ENCODE peak calls at places on chromosomes 4 and X, in six cellular contexts. B, D, W, L, A and F are unnamed samples.

GRCh38 chrX:10620121-10620699 is at the start of gene MID1:
- DNase-seq in B (peak; percentile 75), D (peak; percentile 72), W (no peak), L (peak; percentile 64), A (peak; percentile 12), F (peak; percentile 83)

GRCh38 chrX:53047228-53047627 is 1.4 kb upstream of the GPR173 start:
- DNase-seq in B (no peak), D (no peak), W (no peak), L (no peak), A (no peak), F (no peak)

GRCh38 chr4:38805530-38806145 is 1.0 kb upstream of the TLR1 start:
- DNase-seq in B (no peak), D (no peak), W (no peak), L (peak; percentile 57), A (no peak), F (peak; percentile 48)

GRCh38 chr4:19375931-19376330 is 875.8 kb upstream of the SLIT2 start:
- DNase-seq in B (peak; percentile 58), D (no peak), W (no peak), L (no peak), A (no peak), F (no peak)

GRCh38 chrX:153723351-153724251 is 586 bp downstream of the BCAP31 start:
- DNase-seq in B (no peak), D (no peak), W (peak; percentile 17), L (peak; percentile 65), A (no peak), F (no peak)

GRCh38 chr4:145435646-145436045 is 46.0 kb upstream of the SMAD1 start:
- DNase-seq in B (no peak), D (no peak), W (no peak), L (no peak), A (no peak), F (no peak)

GRCh38 chr4:108058685-108059440 is 69.2 kb downstream of the HADH start:
- DNase-seq in B (peak; percentile 59), D (no peak), W (no peak), L (no peak), A (peak; percentile 52), F (no peak)

GRCh38 chrX:39491548-39492297 is 606.0 kb downstream of the BCOR start:
- DNase-seq in B (no peak), D (no peak), W (no peak), L (no peak), A (no peak), F (no peak)

GRCh38 chr4:112284662-112285411 is 867 bp downstream of the TIFA start:
- DNase-seq in B (peak; percentile 10), D (peak; percentile 49), W (no peak), L (peak; percentile 53), A (no peak), F (no peak)

GRCh38 chr4:8019396-8020365 is 80.0 kb upstream of the AFAP1 start:
- DNase-seq in B (no peak), D (no peak), W (no peak), L (peak; percentile 64), A (no peak), F (no peak)

GRCh38 chr4:15690020-15690809 is 8.6 kb downstream of the FAM200B start:
- DNase-seq in B (peak; percentile 98), D (no peak), W (no peak), L (no peak), A (peak; percentile 62), F (no peak)

GRCh38 chrX:20026278-20026677 is 35.4 kb upstream of the BCLAF3 start:
- DNase-seq in B (peak; percentile 29), D (no peak), W (no peak), L (no peak), A (no peak), F (no peak)

GRCh38 chr4:182449960-182450359 is 206.8 kb downstream of the TENM3 start:
- DNase-seq in B (no peak), D (peak; percentile 43), W (no peak), L (no peak), A (no peak), F (no peak)

GRCh38 chrX:119981286-119982070 is 37.9 kb upstream of the NKAP start:
- DNase-seq in B (no peak), D (peak; percentile 9), W (no peak), L (no peak), A (no peak), F (no peak)

GRCh38 chr4:39655866-39656265 is 17.2 kb upstream of the SMIM14 start:
- DNase-seq in B (no peak), D (no peak), W (no peak), L (no peak), A (no peak), F (no peak)

GRCh38 chrX:41010188-41010846 is 74.9 kb upstream of the USP9X start:
- DNase-seq in B (peak; percentile 89), D (peak; percentile 19), W (peak; percentile 3), L (peak; percentile 75), A (peak; percentile 28), F (peak; percentile 90)

GRCh38 chr4:94665500-94666398 is 92.0 kb upstream of the BMPR1B start:
- DNase-seq in B (no peak), D (no peak), W (no peak), L (no peak), A (no peak), F (no peak)

GRCh38 chrX:9149831-9150230 is 115.9 kb upstream of the FAM9B start:
- DNase-seq in B (no peak), D (no peak), W (no peak), L (no peak), A (no peak), F (no peak)

GRCh38 chr4:100461796-100462195 is 56.0 kb downstream of the EMCN start:
- DNase-seq in B (peak; percentile 18), D (no peak), W (no peak), L (no peak), A (no peak), F (no peak)

GRCh38 chr4:181365671-181366070 is 877.5 kb upstream of the TENM3 start:
- DNase-seq in B (no peak), D (no peak), W (no peak), L (no peak), A (no peak), F (no peak)

GRCh38 chrX:119427024-119427794 is 28.1 kb downstream of the SLC25A43 start:
- DNase-seq in B (peak; percentile 53), D (no peak), W (no peak), L (no peak), A (no peak), F (no peak)

GRCh38 chrX:107485019-107485418 is 35.6 kb downstream of the FRMPD3 start:
- DNase-seq in B (peak; percentile 6), D (no peak), W (no peak), L (no peak), A (no peak), F (no peak)